ENCODE peak calls at places on chromosomes 4 and X, in four cellular contexts. K is fibroblast of pulmonary artery, H is H9, U is transverse colon. R is an unnamed sample.

GRCh38 chrX:118579417-118579816 is 83.8 kb downstream of the DOCK11 start:
- DNase-seq in K (no peak), H (no peak), U (no peak), R (no peak)

GRCh38 chrX:55450259-55450658 is 1.7 kb upstream of the MAGEH1 start:
- DNase-seq in K (peak; percentile 29), H (no peak), U (no peak), R (no peak)

GRCh38 chrX:149286940-149287349 is 218.2 kb downstream of the IDS start:
- DNase-seq in K (peak; percentile 58), H (peak; percentile 54), U (peak; percentile 19), R (peak; percentile 38)

GRCh38 chrX:2552621-2553297 is 52.0 kb upstream of the DHRSX start:
- DNase-seq in K (peak; percentile 19), H (no peak), U (no peak), R (no peak)

GRCh38 chr4:87219648-87220093 is 747 bp downstream of the KLHL8 start:
- DNase-seq in K (peak; percentile 51), H (peak; percentile 38), U (peak; percentile 56), R (no peak)

GRCh38 chr4:148998719-148999118 is 556.5 kb upstream of the NR3C2 start:
- DNase-seq in K (peak; percentile 22), H (peak; percentile 58), U (no peak), R (peak; percentile 29)

GRCh38 chr4:172892300-172892699 is 276.3 kb upstream of the GALNT7 start:
- DNase-seq in K (peak; percentile 28), H (peak; percentile 54), U (no peak), R (peak; percentile 14)

GRCh38 chrX:34900691-34901090 is 41.9 kb upstream of the FAM47B start:
- DNase-seq in K (peak; percentile 82), H (no peak), U (no peak), R (no peak)

GRCh38 chr4:80266902-80267380 is 477 bp downstream of the FGF5 start:
- DNase-seq in K (peak; percentile 61), H (peak; percentile 68), U (no peak), R (peak; percentile 31)

GRCh38 chr4:7334521-7335275 is 100.0 kb downstream of the PSAPL1 start:
- DNase-seq in K (no peak), H (no peak), U (no peak), R (no peak)

GRCh38 chr4:148235809-148236208 is 206.4 kb downstream of the NR3C2 start:
- DNase-seq in K (no peak), H (no peak), U (no peak), R (no peak)

GRCh38 chr4:94127707-94128328 is 79.8 kb upstream of the SMARCAD1 start:
- DNase-seq in K (peak; percentile 52), H (no peak), U (no peak), R (no peak)

GRCh38 chr4:5887361-5888221 is 5.3 kb downstream of the CRMP1 start:
- DNase-seq in K (no peak), H (peak; percentile 62), U (no peak), R (peak; percentile 44)

GRCh38 chr4:48483006-48483776 is at the start of gene SLC10A4:
- DNase-seq in K (no peak), H (peak; percentile 63), U (no peak), R (peak; percentile 35)

GRCh38 chrX:11427082-11428033 is 134.1 kb downstream of the AMELX start:
- DNase-seq in K (no peak), H (peak; percentile 52), U (peak; percentile 50), R (peak; percentile 37)

GRCh38 chrX:149504226-149504914 is 736 bp downstream of the IDS start:
- DNase-seq in K (no peak), H (peak; percentile 69), U (peak; percentile 37), R (peak; percentile 35)

GRCh38 chr4:38163216-38164006 is 203.2 kb downstream of the PTTG2 start:
- DNase-seq in K (peak; percentile 50), H (no peak), U (no peak), R (no peak)

GRCh38 chr4:25092139-25092538 is 61.4 kb upstream of the LGI2 start:
- DNase-seq in K (peak; percentile 56), H (no peak), U (no peak), R (peak; percentile 36)

GRCh38 chr4:25818293-25819240 is 44.2 kb downstream of the SEL1L3 start:
- DNase-seq in K (peak; percentile 26), H (no peak), U (no peak), R (no peak)

GRCh38 chrX:118524344-118524743 is 28.7 kb downstream of the DOCK11 start:
- DNase-seq in K (no peak), H (no peak), U (no peak), R (no peak)

GRCh38 chr4:107453231-107453630 is 266.8 kb downstream of the PAPSS1 start:
- DNase-seq in K (peak; percentile 11), H (no peak), U (no peak), R (no peak)

GRCh38 chr4:71126719-71127118 is 133.3 kb downstream of the DCK start:
- DNase-seq in K (peak; percentile 57), H (no peak), U (peak; percentile 27), R (no peak)

GRCh38 chr4:128590034-128590740 is 219.3 kb upstream of the JADE1 start:
- DNase-seq in K (no peak), H (no peak), U (no peak), R (no peak)

GRCh38 chr4:6250235-6250983 is 19.2 kb upstream of the WFS1 start:
- DNase-seq in K (peak; percentile 80), H (peak; percentile 75), U (no peak), R (peak; percentile 60)

GRCh38 chr4:76611164-76611563 is 176.1 kb downstream of the SHROOM3 start:
- DNase-seq in K (peak; percentile 56), H (no peak), U (no peak), R (no peak)

GRCh38 chrX:152819732-152820131 is 10.8 kb downstream of the CETN2 start:
- DNase-seq in K (no peak), H (no peak), U (no peak), R (no peak)

GRCh38 chrX:152821145-152821765 is 9.3 kb downstream of the CETN2 start:
- DNase-seq in K (peak; percentile 51), H (peak; percentile 50), U (peak; percentile 46), R (peak; percentile 63)

GRCh38 chrX:152822383-152823086 is 8.0 kb downstream of the CETN2 start:
- DNase-seq in K (no peak), H (no peak), U (no peak), R (no peak)

GRCh38 chrX:152824841-152825374 is 5.6 kb downstream of the CETN2 start:
- DNase-seq in K (no peak), H (no peak), U (no peak), R (no peak)

DNA sequence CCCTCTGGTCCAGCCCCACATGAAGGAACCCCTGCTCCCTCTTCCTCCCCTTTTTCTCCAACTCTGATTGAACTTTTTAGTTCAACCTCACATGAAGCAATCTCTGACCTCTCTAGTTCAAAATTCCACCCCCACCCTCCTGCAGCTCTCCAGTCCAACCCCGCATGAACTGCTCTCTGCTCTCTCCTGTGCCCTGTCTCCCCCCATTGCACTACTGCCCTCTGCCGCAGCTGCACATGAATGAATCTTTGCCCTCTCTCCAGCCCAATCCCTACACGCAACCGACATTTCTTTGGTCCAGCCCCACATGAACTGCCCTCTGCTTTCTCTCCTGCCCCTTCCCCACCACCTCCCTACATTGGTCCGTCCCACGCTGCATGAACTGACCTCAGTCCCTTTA is 6.9 kb downstream of the CETN2 start:
- DNase-seq in K (no peak), H (no peak), U (no peak), R (no peak)
- TF ChIP-seq CTCF in K (no peak), H (no peak), U (no peak), R (no peak)

GRCh38 chr4:139508581-139509237 is 47.3 kb downstream of the SETD7 start:
- DNase-seq in K (no peak), H (no peak), U (no peak), R (no peak)

GRCh38 chr4:139514382-139515059 is 41.5 kb downstream of the SETD7 start:
- DNase-seq in K (no peak), H (no peak), U (no peak), R (no peak)

GRCh38 chr4:139506774-139507173 is 49.2 kb downstream of the SETD7 start:
- DNase-seq in K (no peak), H (no peak), U (no peak), R (no peak)

GRCh38 chr4:139511320-139511719 is 44.7 kb downstream of the SETD7 start:
- DNase-seq in K (peak; percentile 47), H (no peak), U (no peak), R (no peak)

GRCh38 chr4:139509727-139510410 is 46.1 kb downstream of the SETD7 start:
- DNase-seq in K (peak; percentile 38), H (peak; percentile 66), U (no peak), R (peak; percentile 25)
- TF ChIP-seq CTCF in K (peak; percentile 51), H (peak; percentile 71), U (no peak), R (no peak)

DNA sequence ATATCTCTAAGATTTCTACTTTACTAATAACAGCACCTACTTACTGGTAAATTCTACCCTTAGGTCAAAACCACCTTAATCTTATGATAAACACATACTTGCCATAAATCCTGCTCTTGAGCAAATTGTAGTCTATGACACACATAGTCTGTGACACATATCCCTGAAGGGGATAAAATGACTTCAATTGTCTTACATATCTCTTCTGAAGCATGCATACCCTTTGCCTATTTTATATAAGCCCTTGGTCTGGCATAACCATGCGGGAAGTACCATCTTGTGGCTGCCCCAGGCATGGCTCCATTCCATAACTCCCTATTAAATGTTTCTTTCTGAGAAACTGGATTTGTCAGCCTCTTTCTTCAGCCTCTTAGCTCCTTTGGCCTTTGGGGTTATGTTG is 248.9 kb downstream of the SLC7A11 start:
- DNase-seq in K (no peak), H (no peak), U (no peak), R (no peak)
- TF ChIP-seq CTCF in K (no peak), H (no peak), U (no peak), R (no peak)

GRCh38 chr4:63717384-63717783 is 691.9 kb downstream of the TECRL start:
- DNase-seq in K (peak; percentile 48), H (no peak), U (no peak), R (no peak)
- TF ChIP-seq CTCF in K (peak; percentile 42), H (peak; percentile 71), U (no peak), R (peak; percentile 56)

GRCh38 chr4:175906397-175906796 is 94.3 kb upstream of the GPM6A start:
- DNase-seq in K (no peak), H (no peak), U (no peak), R (no peak)

DNA sequence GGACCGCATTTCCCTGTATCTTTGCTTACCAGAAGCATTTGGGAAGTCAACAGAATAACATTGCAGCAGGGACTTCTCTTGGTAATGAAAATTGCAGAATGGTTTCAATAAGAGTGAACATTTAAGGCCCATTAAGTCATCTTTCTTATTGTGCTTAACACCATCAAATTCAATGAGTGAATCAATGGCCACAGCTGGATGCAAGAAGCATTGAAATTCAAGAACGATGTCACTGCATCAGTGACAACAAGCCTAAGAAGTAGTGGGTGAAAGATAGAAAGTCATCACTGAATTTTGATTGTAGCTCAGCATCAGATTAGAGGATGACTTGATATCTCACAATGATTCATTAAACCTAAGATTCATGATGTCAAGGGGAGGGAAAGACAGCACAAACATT is 93.9 kb upstream of the GPM6A start:
- DNase-seq in K (no peak), H (no peak), U (no peak), R (no peak)
- TF ChIP-seq CTCF in K (no peak), H (no peak), U (no peak), R (no peak)

DNA sequence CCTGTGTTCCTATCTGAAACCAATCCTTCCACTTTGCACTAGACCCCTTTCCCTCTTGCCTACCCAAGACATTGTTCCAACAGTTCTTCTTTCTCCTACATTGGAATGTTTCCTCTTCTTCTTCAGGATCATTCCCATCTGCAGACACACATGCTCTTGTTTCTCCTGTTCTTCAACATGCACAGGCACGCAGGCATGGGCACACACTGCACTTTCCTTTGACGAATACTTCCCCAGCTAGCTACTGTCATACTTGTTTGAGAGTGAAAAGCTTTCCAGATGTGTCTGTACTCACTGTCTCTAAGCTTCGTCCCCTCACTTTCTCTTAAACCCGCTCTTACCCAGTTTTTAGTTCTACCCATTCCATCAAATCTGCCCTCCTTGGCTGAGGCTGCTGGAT is 31.8 kb upstream of the ERVMER34-1 start:
- DNase-seq in K (no peak), H (no peak), U (no peak), R (no peak)
- TF ChIP-seq CTCF in K (no peak), H (no peak), U (no peak), R (no peak)

R was measured in endothelial cell.